ENCODE peak calls at places on chromosomes 5 and 9, in seven cellular contexts. W, R, E, O, Y, J and N are unnamed samples. For H3K36me3, the result is how much of the 10 kb centered on the place peaks cover.

GRCh38 chr5:134463991-134464760 is 52.5 kb upstream of the CDKN2AIPNL start:
- DNase-seq in Y (no peak), J (no peak), E (no peak), R (no peak), W (no peak), O (no peak), N (peak)

GRCh38 chr9:21565137-21565536 is 83.0 kb upstream of the IFNE start:
- DNase-seq in R (no peak), O (no peak), E (peak), W (no peak), J (no peak), Y (no peak), N (peak)

GRCh38 chr5:66013906-66014305 is 87.5 kb downstream of the ERBIN start:
- DNase-seq in E (no peak), W (no peak), Y (no peak), J (no peak), O (no peak), R (no peak), N (no peak)

GRCh38 chr9:73133921-73134407 is 17.7 kb upstream of the ANXA1 start:
- DNase-seq in R (no peak), J (no peak), E (peak), W (no peak), O (no peak), Y (no peak), N (peak)

GRCh38 chr5:35852084-35852734 is 4.5 kb upstream of the IL7R start:
- DNase-seq in J (no peak), E (no peak), Y (no peak), W (no peak), R (no peak), O (no peak), N (no peak)

GRCh38 chr5:72110401-72111013 is 3.2 kb downstream of the MAP1B start:
- DNase-seq in E (no peak), R (no peak), W (no peak), O (no peak), Y (no peak), J (no peak), N (no peak)

GRCh38 chr9:128992995-128993394 is 35.1 kb downstream of the SH3GLB2 start:
- DNase-seq in W (no peak), Y (no peak), E (peak), R (no peak), J (no peak), O (no peak), N (peak)

GRCh38 chr9:6051511-6051950 is 36.1 kb upstream of the RANBP6 start:
- DNase-seq in E (no peak), J (no peak), O (no peak), Y (no peak), W (no peak), R (no peak), N (no peak)

GRCh38 chr5:139619861-139620260 is 28.3 kb upstream of the CXXC5 start:
- DNase-seq in Y (no peak), J (no peak), E (no peak), R (no peak), W (no peak), O (no peak), N (no peak)

GRCh38 chr5:180046656-180047055 is 24.9 kb downstream of the RNF130 start:
- DNase-seq in Y (no peak), W (no peak), O (no peak), E (no peak), J (no peak), R (no peak), N (no peak)

GRCh38 chr9:79962836-79963235 is 391.1 kb downstream of the TLE4 start:
- DNase-seq in Y (no peak), J (no peak), R (no peak), W (no peak), E (no peak), O (no peak), N (no peak)

GRCh38 chr9:69195681-69196080 is 21.6 kb downstream of the TJP2 start:
- DNase-seq in O (no peak), W (no peak), R (no peak), E (no peak), Y (no peak), J (no peak), N (no peak)

GRCh38 chr5:36664762-36665161 is 58.4 kb downstream of the SLC1A3 start:
- DNase-seq in J (no peak), R (no peak), W (peak), Y (no peak), E (peak), O (no peak), N (peak)

GRCh38 chr5:59486508-59486907 is 407.0 kb downstream of the PDE4D start:
- DNase-seq in Y (no peak), R (no peak), J (no peak), W (no peak), O (no peak), E (no peak), N (no peak)

GRCh38 chr5:168916266-168916665 is 337.1 kb upstream of the PANK3 start:
- DNase-seq in J (no peak), W (no peak), E (no peak), Y (no peak), O (peak), R (no peak), N (no peak)

GRCh38 chr5:79193643-79194042 is 42.3 kb upstream of the JMY start:
- DNase-seq in E (peak), J (no peak), R (no peak), W (peak), Y (no peak), O (no peak), N (peak)

GRCh38 chr5:161230222-161230621 is 316.3 kb downstream of the GABRB2 start:
- DNase-seq in E (peak), W (no peak), O (no peak), J (no peak), R (no peak), Y (peak), N (peak)

GRCh38 chr5:176438959-176439757 is 9.0 kb upstream of the FAF2 start:
- DNase-seq in O (no peak), J (no peak), E (peak), Y (peak), W (peak), R (no peak), N (peak)

GRCh38 chr9:108478871-108479332 is 376.9 kb downstream of the ACTL7B start:
- DNase-seq in O (no peak), R (no peak), W (peak), E (peak), J (no peak), Y (peak), N (peak)

GRCh38 chr9:86946712-86947145 is 577 bp downstream of the GAS1 start:
- DNase-seq in W (no peak), J (peak), R (peak), O (no peak), Y (no peak), E (no peak), N (no peak)

GRCh38 chr9:120353501-120353900 is 226.5 kb downstream of the CDK5RAP2 start:
- DNase-seq in Y (no peak), O (no peak), E (no peak), W (no peak), J (no peak), R (no peak), N (no peak)

GRCh38 chr5:7856855-7857254 is 5.9 kb upstream of the CFAP90 start:
- DNase-seq in O (no peak), W (no peak), R (peak), E (no peak), J (no peak), Y (no peak), N (peak)

GRCh38 chr9:88108779-88109178 is 29.5 kb downstream of the SPATA31C2 start:
- DNase-seq in J (no peak), E (no peak), Y (no peak), R (no peak), O (no peak), W (no peak), N (no peak)

GRCh38 chr9:88110026-88110425 is 28.2 kb downstream of the SPATA31C2 start:
- DNase-seq in J (no peak), Y (no peak), E (no peak), W (no peak), O (no peak), R (no peak), N (no peak)

DNA sequence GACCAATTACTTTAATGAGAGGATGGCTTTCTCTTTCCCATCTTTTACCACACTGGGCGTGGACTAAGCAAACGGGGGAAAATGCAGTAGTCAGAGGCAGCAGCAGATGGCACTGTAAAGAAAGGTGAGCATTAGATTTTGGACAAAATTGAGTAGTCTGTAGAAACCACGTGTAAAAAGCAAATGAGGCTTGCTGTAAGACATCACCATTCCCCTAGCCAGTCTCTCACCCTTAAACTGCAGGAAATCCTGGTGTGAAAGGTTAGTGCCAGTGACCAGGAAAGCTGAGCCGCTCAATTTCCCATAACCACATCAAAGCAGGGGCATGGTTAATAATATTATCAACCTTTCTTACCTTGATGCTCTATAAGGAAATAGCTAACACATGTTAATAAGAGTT is 31.8 kb downstream of the SPATA31C2 start:
- DNase-seq in J (no peak), O (peak), Y (no peak), W (peak), E (peak), R (peak), N (peak)
- TF ChIP-seq CTCF in J (peak), O (peak), Y (peak), W (peak), E (peak), R (peak), N (peak)

DNA sequence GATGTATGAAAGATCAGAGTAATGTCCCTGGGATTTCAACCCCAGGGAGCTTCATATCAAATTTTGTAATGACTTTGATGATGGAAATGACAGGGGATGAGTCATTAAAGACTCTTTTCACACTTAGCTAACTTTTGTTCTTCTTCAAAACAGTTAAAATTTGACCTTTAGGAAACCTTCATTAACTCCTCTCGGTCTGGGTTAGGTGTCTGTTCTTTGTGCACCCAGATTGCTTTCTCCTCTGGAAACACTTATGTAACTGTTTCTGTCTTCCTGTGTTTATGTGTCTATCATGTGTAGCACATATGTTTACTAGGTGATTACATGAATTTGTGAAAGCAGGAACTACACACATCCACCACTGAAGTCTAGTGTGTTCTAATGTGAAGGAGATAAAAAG is 1.6 kb downstream of the SRFBP1 start:
- DNase-seq in R (no peak), J (no peak), W (no peak), O (no peak), E (no peak), Y (no peak), N (peak)
- H3K4me3 ChIP-seq in R (peak), J (peak), W (peak), O (no peak), E (no peak), Y (peak), N (no peak)

GRCh38 chr9:18207735-18208134 is 266.2 kb upstream of the ADAMTSL1 start:
- DNase-seq in O (no peak), W (no peak), Y (no peak), R (no peak), J (no peak), E (no peak), N (no peak)
- H3K36me3 ChIP-seq in O (under half), W (under half), Y (under half), R (under half), J (under half), E (under half), N (under half)

DNA sequence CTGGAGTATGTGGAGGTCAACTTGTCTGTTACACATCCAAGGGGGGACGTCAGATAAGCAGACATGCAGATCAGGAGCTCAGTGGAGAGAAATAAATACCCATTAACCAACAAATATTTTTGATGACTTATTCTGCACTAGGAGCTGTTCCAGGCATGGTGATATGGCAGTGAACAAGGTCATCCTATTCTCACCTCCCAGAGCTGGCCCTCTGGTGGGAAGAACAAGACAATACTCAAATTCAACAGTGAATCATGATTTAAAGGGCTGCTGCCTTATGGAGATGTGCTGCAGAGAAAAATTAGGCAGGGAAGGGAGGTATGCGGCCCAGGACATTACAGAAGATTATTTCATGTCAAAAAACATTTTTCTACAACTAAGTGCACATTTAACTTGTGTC is 36.5 kb downstream of the SYK start:
- DNase-seq in J (no peak), O (no peak), W (no peak), R (no peak), Y (no peak), E (no peak), N (peak)
- TF ChIP-seq CTCF in J (no peak), O (no peak), W (peak), R (no peak), Y (no peak), E (peak), N (no peak)

DNA sequence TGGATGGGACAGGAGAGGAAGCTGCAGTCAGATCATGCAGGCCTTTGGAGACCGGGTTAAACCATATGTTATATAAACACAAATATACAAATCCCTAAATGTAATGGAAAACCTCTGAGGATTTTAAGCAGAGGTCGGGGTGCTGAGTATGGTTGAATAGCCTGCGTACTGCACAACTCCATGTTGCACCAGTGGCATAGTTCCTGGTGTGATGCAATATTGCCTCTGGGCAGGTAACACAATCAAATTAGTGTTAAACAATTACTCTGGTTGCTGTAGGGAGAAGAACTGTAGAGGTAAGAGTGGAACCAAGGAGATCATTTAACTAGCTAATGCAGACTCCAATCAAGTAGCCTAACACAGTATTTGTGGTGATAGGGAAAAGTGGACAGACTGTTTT is 21.3 kb upstream of the RNF145 start:
- DNase-seq in O (no peak), E (peak), W (peak), J (no peak), R (no peak), Y (no peak), N (peak)
- H3K4me3 ChIP-seq in O (no peak), E (no peak), W (no peak), J (no peak), R (no peak), Y (no peak), N (no peak)

GRCh38 chr5:109378095-109378494 is 31.7 kb downstream of the PJA2 start:
- DNase-seq in O (no peak), Y (no peak), J (no peak), R (no peak), E (no peak), W (no peak), N (no peak)

GRCh38 chr5:109370343-109370742 is 39.4 kb downstream of the PJA2 start:
- DNase-seq in R (no peak), W (no peak), E (no peak), O (no peak), Y (no peak), J (no peak), N (no peak)

GRCh38 chr5:109373932-109374331 is 35.8 kb downstream of the PJA2 start:
- DNase-seq in Y (no peak), R (no peak), E (no peak), W (no peak), J (no peak), O (no peak), N (no peak)

DNA sequence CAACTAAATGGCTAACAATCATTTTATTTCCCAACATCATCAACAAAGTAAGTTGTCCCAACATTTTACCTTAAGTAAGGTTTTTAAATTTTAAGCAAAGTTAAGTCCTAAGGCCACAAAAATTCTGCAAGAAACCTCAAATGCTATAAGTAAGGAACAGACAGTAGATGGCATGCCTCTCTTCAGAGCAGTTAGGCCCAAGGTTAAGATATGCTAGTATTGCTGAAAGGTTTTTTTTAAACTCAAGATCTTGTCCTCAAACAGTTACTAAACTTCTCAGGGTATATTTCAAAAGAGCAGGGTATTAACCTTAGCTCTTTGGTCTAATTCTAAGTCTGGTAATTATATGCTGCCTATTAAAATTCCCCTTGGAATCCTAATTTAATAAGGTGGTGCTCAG is 35.1 kb downstream of the PJA2 start:
- DNase-seq in Y (no peak), W (no peak), R (no peak), J (no peak), O (no peak), E (no peak), N (no peak)
- H3K36me3 ChIP-seq in Y (under half), W (under half), R (under half), J (under half), O (under half), E (under half), N (under half)

GRCh38 chr5:126808619-126809018 is 31.7 kb downstream of the LMNB1 start:
- DNase-seq in R (peak), W (no peak), O (no peak), J (no peak), E (peak), Y (no peak), N (peak)
- TF ChIP-seq CTCF in R (peak), W (peak), O (peak), J (peak), E (peak), Y (peak), N (peak)

DNA sequence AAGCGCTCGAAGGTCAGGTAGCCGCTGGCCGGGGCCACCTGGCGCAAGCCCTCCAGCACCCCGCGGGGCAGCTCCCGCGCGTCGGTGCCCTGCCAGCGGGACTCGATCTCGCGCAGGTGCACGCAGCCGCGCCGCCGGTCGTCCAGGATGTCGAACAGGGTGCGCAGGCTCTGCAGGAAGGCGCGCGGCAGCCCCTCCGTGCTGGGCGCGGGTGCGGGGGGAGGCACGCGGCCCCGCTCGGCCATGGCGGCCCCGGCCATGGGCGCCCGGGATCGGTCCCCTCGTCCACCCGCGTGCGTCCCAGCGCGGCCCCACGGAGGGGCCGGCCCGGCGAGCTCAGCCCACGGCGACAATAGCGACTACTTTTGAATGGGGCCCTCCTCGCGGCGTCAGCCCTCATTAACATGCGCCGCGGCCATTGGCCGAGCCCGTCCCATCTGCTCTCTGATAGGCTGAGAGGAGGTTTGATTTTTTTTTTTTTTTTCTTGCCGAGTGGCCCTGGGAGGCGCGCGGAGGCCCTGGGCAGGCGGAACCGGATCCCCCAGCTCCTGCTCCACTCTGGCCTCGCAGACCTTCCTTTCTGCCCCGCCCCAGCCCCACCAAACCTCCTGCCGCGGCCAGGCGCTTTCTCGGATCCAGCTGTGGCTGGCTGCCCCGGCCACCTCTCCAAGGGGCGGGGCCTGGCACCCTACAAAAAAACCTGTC is at the start of gene SAPCD2:
- DNase-seq in Y (no peak), J (peak), R (peak), O (peak), W (peak), E (peak), N (peak)
- H3K4me3 ChIP-seq in Y (peak), J (peak), R (peak), O (peak), W (peak), E (peak), N (peak)

DNA sequence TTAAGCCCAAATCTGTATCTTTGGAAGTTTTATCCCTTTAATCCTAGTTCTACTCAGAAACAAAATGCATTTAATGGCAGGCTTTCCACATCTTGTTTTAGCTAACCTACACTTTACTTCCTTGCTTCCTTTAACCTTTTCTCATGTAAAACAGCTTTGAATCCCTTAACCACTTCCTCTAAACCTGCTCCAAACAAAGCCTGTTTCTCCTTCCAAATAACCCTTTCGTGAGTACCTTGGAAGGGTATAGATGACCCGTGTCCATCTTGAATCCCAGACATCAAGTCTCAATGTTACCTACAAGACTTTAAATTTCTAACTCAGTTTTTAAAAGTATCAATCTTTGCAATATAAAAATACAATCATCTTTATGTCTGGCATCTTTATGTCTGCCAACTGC is 78.4 kb downstream of the DROSHA start:
- DNase-seq in Y (no peak), W (no peak), O (no peak), E (no peak), R (no peak), J (no peak), N (no peak)
- H3K36me3 ChIP-seq in Y (under half), W (half or more), O (under half), E (under half), R (under half), J (under half), N (under half)

DNA sequence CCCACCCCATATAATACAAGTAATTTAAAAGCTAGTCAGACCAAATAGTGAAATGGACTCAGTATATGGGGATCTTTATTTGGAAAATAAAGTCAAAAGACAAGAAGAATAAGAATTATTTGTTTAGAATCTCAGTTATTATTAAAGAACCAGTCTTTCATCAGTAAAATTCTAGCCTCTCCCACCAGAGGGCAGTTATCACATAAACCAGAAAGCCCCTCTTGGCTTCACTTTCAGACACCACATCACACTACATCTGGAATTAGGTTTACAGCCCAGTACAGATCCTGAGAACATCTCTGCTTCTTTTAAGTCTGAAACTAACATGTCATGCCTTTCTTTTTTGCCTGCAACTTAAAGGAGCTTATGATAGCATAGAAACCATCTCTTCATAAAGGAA is 12.2 kb upstream of the HSPB3 start:
- DNase-seq in E (peak), O (no peak), W (no peak), R (peak), Y (no peak), J (no peak), N (no peak)
- TF ChIP-seq CTCF in E (peak), O (peak), W (peak), R (peak), Y (peak), J (peak), N (no peak)